ENCODE peak calls at places on chromosomes 1 and 21, in ten cellular contexts. O, P, Y, J, T, I, G, V, R and N are unnamed samples.

GRCh38 chr1:99672500-99673213 is 26.7 kb downstream of the PALMD start:
- DNase-seq in G (no peak), R (peak; percentile 52), T (no peak), O (no peak), V (peak; percentile 70), I (peak; percentile 85), J (no peak), P (no peak), Y (peak; percentile 64), N (no peak)

GRCh38 chr1:235648407-235648907 is 1.1 kb downstream of the GNG4 start:
- DNase-seq in Y (no peak), V (no peak), R (peak; percentile 66), P (no peak), O (no peak), J (peak; percentile 53), T (no peak), I (peak; percentile 73), G (no peak), N (no peak)

GRCh38 chr1:184506501-184506900 is 119.7 kb downstream of the C1orf21 start:
- DNase-seq in I (no peak), T (no peak), V (no peak), J (no peak), P (no peak), O (no peak), G (peak; percentile 31), R (no peak), Y (no peak), N (peak; percentile 21)

GRCh38 chr1:206952182-206952581 is 5.9 kb upstream of the PIGR start:
- DNase-seq in G (peak; percentile 86), R (no peak), T (no peak), P (no peak), O (no peak), I (no peak), V (no peak), J (no peak), Y (no peak), N (peak; percentile 82)

GRCh38 chr1:53085405-53085804 is 23.4 kb downstream of the PODN start:
- DNase-seq in O (no peak), P (no peak), G (no peak), I (no peak), R (no peak), J (no peak), T (no peak), Y (no peak), V (no peak), N (no peak)

GRCh38 chr1:64010316-64010715 is 193.1 kb upstream of the UBE2U start:
- DNase-seq in G (peak; percentile 35), T (no peak), V (no peak), O (no peak), J (no peak), I (no peak), Y (no peak), P (no peak), R (no peak), N (peak; percentile 59)

GRCh38 chr1:196466656-196467055 is 141.6 kb downstream of the KCNT2 start:
- DNase-seq in I (no peak), Y (no peak), R (no peak), P (peak; percentile 6), G (peak; percentile 87), J (no peak), T (no peak), O (no peak), V (peak; percentile 65), N (peak; percentile 92)

GRCh38 chr1:207407655-207408256 is 46.4 kb upstream of the CR2 start:
- DNase-seq in R (no peak), O (no peak), I (no peak), V (peak; percentile 68), T (no peak), Y (peak; percentile 39), P (no peak), J (no peak), G (peak; percentile 81), N (peak; percentile 76)

GRCh38 chr21:35232545-35233176 is 183.6 kb upstream of the RUNX1 start:
- DNase-seq in Y (peak; percentile 81), V (peak; percentile 88), T (no peak), O (no peak), R (no peak), G (peak; percentile 53), I (peak; percentile 83), P (no peak), J (peak; percentile 71), N (peak; percentile 38)

GRCh38 chr1:153465728-153466625 is 5.5 kb upstream of the S100A7 start:
- DNase-seq in V (peak; percentile 30), R (peak; percentile 72), P (no peak), G (peak; percentile 46), I (peak; percentile 71), J (peak; percentile 79), T (peak; percentile 69), Y (peak; percentile 66), O (no peak), N (no peak)

GRCh38 chr1:172168597-172168872 is 251.9 kb upstream of the C1orf105 start:
- DNase-seq in J (no peak), P (no peak), Y (no peak), I (no peak), V (no peak), T (no peak), G (no peak), O (no peak), R (no peak), N (no peak)

GRCh38 chr1:212247987-212248386 is 37.2 kb upstream of the PPP2R5A start:
- DNase-seq in I (no peak), P (no peak), V (no peak), J (no peak), G (no peak), T (no peak), Y (no peak), O (no peak), R (no peak), N (no peak)

GRCh38 chr1:170247751-170248521 is 102.2 kb downstream of the NTMT2 start:
- DNase-seq in J (no peak), G (no peak), V (no peak), P (no peak), R (no peak), I (no peak), T (no peak), O (no peak), Y (no peak), N (no peak)

GRCh38 chr1:160115545-160116276 is at the start of gene ATP1A2:
- DNase-seq in V (no peak), O (peak; percentile 47), R (no peak), Y (no peak), P (no peak), T (no peak), J (peak; percentile 73), I (no peak), G (no peak), N (no peak)

GRCh38 chr1:15654091-15654690 is 29.9 kb upstream of the PLEKHM2 start:
- DNase-seq in Y (no peak), P (no peak), V (no peak), I (no peak), T (no peak), O (no peak), J (no peak), R (no peak), G (no peak), N (no peak)

DNA sequence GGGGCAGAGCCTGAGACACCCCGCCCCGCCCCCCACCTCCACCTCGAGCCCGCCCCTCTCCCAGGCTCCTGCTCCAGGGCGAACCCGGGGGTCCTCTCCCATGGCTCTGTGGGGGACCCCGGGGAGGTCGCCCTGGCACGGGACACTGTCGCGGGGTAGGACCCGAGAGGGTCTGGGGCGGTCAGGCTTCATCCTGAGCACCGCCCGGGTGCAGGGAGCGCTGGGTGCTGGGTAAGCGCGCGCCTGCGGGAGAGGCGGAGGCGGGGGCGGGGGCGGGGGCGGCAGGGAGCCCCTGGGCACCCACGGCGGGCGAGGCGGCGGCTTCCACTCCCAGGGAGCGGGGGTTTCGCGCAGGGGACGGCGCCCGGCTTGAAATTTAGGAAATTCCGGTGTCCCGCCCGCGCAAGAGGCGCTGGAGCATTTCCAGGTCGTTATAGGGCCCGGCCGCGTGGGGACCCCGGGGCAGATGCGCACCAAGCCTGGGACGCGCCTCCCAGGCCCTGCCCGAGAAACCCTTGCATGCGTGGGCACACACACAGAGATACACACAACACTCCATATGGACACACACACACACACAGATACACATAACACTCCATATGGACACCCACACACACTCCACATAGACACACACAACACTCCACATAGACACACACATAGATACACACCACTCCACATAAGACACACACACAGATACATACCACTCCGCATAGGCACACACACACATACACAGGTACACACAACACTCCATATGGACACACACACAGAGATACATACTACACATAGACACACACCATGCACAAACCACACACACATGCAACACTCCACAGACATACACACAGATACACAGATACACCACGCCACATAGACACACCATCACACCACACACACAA is 48.7 kb upstream of the SLC19A1 start:
- DNase-seq in V (no peak), J (no peak), T (peak; percentile 63), R (peak; percentile 72), Y (peak; percentile 29), O (no peak), P (no peak), I (no peak), G (no peak), N (no peak)
- H3K4me3 ChIP-seq in V (peak overlapping the region; percentile 40), J (no peak overlapping the region), T (peak overlapping the region; percentile 55), R (peak overlapping the region; percentile 42), Y (peak overlapping the region; percentile 31), O (no peak overlapping the region), P (no peak overlapping the region), I (no peak overlapping the region), G (no peak overlapping the region), N (peak overlapping the region; percentile 16)

GRCh38 chr1:66981679-66982078 is 56.9 kb downstream of the MIER1 start:
- DNase-seq in R (no peak), T (no peak), G (no peak), P (no peak), I (peak; percentile 80), Y (peak; percentile 36), J (no peak), O (peak; percentile 67), V (peak; percentile 43), N (no peak)
- H3K4me3 ChIP-seq in R (peak overlapping the region; percentile 4), T (peak overlapping the region; percentile 34), G (no peak overlapping the region), P (no peak overlapping the region), I (no peak overlapping the region), Y (no peak overlapping the region), J (no peak overlapping the region), O (peak overlapping the region; percentile 31), V (peak overlapping the region; percentile 15), N (no peak overlapping the region)

DNA sequence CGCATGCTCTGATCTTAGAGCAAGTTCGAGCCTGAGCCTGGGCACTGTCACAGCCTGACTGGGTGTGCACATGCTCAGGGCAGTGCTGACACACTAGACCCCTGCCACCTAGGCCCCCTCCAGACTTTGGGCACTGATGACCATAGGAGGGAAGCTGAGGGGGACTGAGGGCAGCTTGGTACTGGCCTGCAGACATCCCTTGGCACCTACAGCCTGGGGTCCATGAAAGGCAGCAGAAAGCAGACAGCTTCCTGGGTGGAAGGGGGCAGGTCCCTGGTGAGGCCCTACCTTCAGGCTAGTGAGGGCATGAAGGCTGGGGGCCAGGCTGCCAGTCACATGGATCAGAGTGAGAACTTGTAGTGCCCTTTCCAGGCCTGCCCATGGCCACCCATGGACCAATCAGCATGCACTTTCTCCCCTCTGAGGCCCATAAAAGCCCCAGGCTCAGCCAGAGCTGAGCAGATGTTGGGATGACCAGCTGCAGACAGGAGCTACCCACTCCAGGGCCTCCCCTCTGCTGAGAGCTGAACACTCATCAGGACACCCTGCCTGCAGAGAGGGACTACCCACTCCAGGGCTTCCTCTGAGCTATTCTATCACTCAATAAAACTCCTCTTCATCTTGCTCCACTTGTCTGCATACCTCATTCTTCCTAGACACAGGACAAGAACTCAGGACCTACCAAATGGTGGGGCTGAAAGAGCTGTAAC is 680.8 kb downstream of the MATN1 start:
- DNase-seq in G (no peak), J (no peak), V (no peak), I (peak; percentile 33), P (no peak), T (no peak), R (no peak), Y (no peak), O (no peak), N (no peak)
- H3K4me3 ChIP-seq in G (no peak overlapping the region), J (no peak overlapping the region), V (no peak overlapping the region), I (no peak overlapping the region), P (no peak overlapping the region), T (no peak overlapping the region), R (no peak overlapping the region), Y (no peak overlapping the region), O (no peak overlapping the region), N (no peak overlapping the region)

GRCh38 chr1:113947388-113948107 is 18.4 kb downstream of the HIPK1 start:
- DNase-seq in J (no peak), T (no peak), V (no peak), I (no peak), Y (no peak), G (no peak), P (no peak), O (no peak), R (no peak), N (no peak)
- H3K4me3 ChIP-seq in J (no peak overlapping the region), T (no peak overlapping the region), V (no peak overlapping the region), I (no peak overlapping the region), Y (no peak overlapping the region), G (no peak overlapping the region), P (no peak overlapping the region), O (no peak overlapping the region), R (no peak overlapping the region), N (no peak overlapping the region)